ENCODE peak calls at places on chromosomes 16 and 17, in six cellular contexts. F is fibroblast of lung, O is heart right ventricle, Z is A549, K is GM23248, B is right cardiac atrium. E is an unnamed sample.

GRCh38 chr17:79991924-79992656 is 43.6 kb downstream of the TBC1D16 start:
- DNase-seq in F (no peak), O (peak), Z (peak), K (peak), B (peak), E (no peak)

GRCh38 chr17:34654871-34655270 is 75.5 kb downstream of the TMEM132E start:
- DNase-seq in F (no peak), O (no peak), Z (no peak), K (no peak), B (no peak), E (no peak)

GRCh38 chr16:20884240-20884556 is 16.0 kb downstream of the DCUN1D3 start:
- DNase-seq in F (peak), O (no peak), Z (no peak), K (peak), B (no peak), E (peak)

GRCh38 chr16:59941581-59941980 is 1207.5 kb upstream of the GOT2 start:
- DNase-seq in F (no peak), O (no peak), Z (no peak), K (no peak), B (no peak), E (no peak)

GRCh38 chr17:47239663-47240374 is 13.8 kb upstream of the ITGB3 start:
- DNase-seq in F (peak), O (peak), Z (peak), K (peak), B (peak), E (peak)

GRCh38 chr17:83032781-83033180 is 46.6 kb upstream of the METRNL start:
- DNase-seq in F (no peak), O (no peak), Z (no peak), K (no peak), B (peak), E (no peak)

GRCh38 chr16:4085405-4085970 is 30.8 kb downstream of the ADCY9 start:
- DNase-seq in F (no peak), O (no peak), Z (peak), K (no peak), B (no peak), E (no peak)

GRCh38 chr16:89319883-89320716 is 102.6 kb downstream of the ZNF778 start:
- DNase-seq in F (peak), O (peak), Z (peak), K (peak), B (peak), E (no peak)

GRCh38 chr17:82333279-82334171 is at the start of gene SECTM1:
- DNase-seq in F (peak), O (peak), Z (no peak), K (peak), B (peak), E (no peak)

GRCh38 chr17:18261146-18261515 is 669 bp downstream of the MIEF2 start:
- DNase-seq in F (peak), O (peak), Z (peak), K (peak), B (peak), E (no peak)

GRCh38 chr17:76261421-76262215 is 3.5 kb upstream of the UBALD2 start:
- DNase-seq in F (peak), O (no peak), Z (no peak), K (no peak), B (peak), E (no peak)

GRCh38 chr17:489758-490329 is 137.2 kb upstream of the RPH3AL start:
- DNase-seq in F (peak), O (peak), Z (peak), K (peak), B (peak), E (no peak)

GRCh38 chr17:492015-492399 is 139.4 kb upstream of the RPH3AL start:
- DNase-seq in F (no peak), O (no peak), Z (no peak), K (no peak), B (no peak), E (no peak)

GRCh38 chr17:488993-489757 is 136.6 kb upstream of the RPH3AL start:
- DNase-seq in F (peak), O (no peak), Z (peak), K (peak), B (peak), E (no peak)

GRCh38 chr17:493666-494065 is 141.1 kb upstream of the RPH3AL start:
- DNase-seq in F (no peak), O (no peak), Z (no peak), K (no peak), B (no peak), E (no peak)

DNA sequence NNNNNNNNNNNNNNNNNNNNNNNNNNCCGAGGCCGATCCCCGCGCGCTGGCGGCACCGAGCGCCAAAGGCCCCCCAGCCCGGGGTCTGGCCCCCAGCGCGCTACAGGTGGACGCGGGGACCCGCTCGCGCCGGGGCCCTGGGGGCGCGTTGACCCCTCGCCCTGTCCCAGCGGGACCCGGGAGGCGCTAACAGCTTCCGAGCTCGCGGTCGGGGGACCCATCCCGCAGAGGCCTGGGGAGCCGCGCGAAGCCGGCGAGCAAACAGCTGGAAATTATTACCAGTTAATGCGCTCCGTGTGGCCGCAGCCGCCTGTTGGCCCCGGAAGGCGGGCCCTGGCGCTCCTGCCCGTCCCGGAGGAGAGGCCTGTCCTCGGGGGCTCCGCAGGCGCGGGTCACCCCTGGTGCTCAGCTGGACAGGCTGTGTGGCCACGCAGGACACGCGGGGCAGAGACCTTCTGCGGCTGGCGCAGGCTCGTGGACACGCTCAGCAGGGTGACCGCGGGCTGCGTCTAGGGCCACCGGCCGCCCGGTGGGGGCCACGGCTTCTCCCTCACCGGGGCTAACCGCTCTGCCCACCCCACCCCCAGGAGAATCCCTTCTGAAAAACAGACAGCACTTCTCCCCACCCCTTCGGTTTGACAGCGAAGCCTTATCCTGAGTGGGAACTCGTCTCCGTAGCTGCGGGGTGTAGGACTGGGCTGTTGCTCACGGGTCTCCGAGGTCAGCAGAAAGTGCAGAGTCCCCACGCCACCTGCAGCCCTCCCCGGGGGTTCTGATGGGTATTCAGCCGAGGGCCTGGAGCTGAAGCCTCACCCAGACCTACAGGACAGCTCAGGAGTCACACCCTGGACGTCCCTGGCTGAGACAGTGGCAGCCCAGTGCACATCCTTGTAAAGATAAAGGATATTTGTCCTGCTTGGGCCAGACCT is 138.7 kb upstream of the RPH3AL start:
- DNase-seq in F (peak), O (peak), Z (peak), K (peak), B (peak), E (peak)
- H3K27ac ChIP-seq in F (no peak), O (peak), Z (peak), K (peak), B (no peak), E (peak)

DNA sequence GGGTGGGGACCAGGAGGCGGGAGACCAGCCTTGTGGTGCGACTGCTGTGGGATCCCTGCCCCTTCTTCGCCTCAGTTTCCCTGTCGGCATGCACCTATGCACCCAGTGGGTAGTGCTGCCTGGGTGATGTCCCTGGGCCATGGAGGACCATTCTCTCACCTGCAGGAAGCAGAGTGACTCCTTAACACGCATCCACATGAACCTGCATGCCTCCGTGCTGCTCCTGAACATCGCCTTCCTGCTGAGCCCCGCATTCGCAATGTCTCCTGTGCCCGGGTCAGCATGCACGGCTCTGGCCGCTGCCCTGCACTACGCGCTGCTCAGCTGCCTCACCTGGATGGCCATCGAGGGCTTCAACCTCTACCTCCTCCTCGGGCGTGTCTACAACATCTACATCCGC is 25.2 kb downstream of the ADGRG5 start:
- DNase-seq in F (no peak), O (no peak), Z (no peak), K (no peak), B (no peak), E (no peak)
- H3K27ac ChIP-seq in F (no peak), O (no peak), Z (no peak), K (no peak), B (no peak), E (no peak)

GRCh38 chr17:38449364-38449763 is 21.1 kb downstream of the ARHGAP23 start:
- DNase-seq in F (peak), O (no peak), Z (peak), K (peak), B (no peak), E (no peak)
- H3K27ac ChIP-seq in F (no peak), O (peak), Z (peak), K (no peak), B (peak), E (peak)

GRCh38 chr16:80656161-80656560 is 115.4 kb downstream of the DYNLRB2 start:
- DNase-seq in F (no peak), O (no peak), Z (no peak), K (no peak), B (no peak), E (no peak)
- H3K27ac ChIP-seq in F (no peak), O (no peak), Z (no peak), K (no peak), B (no peak), E (no peak)

DNA sequence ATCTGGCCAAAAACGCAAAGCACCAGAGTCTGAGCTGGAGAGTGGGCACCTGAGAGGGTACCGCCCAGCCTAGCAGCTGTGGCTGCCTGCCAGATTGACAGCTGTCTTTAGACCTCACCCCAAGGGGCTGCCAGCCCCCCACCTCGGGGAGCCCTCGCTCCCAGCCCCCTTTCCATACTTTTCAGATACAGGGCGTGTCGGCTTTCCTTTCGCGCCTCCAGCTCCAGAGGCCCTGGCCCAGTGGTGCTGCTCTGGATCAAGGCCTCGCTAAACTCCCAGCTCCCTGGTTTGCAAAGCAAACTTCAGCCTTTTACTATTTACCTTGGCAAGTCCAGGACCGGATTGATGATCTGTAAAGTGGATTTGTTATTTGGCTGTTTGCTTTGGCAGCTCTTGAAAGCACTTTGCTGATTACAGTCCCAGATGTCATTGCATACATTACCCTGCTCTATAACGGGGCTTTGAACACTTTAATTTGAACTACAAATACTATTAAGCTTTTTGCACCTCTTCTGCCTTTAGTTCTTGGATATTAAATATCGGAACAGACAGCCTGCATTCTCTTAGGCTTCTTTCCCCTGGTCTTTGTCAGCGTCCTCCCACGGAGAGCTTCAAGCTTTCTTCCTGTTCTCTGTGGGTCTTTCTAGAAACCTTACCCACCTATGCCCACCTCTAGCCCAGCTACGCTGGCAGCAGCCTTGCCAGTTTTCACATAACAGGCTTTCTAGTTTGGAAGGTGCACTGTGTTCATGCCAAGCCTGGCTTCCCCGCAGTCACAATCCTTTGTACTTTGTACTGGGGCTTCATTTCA is 63.6 kb upstream of the TBX2 start:
- DNase-seq in F (peak), O (peak), Z (peak), K (no peak), B (peak), E (no peak)
- H3K27ac ChIP-seq in F (peak), O (peak), Z (peak), K (no peak), B (no peak), E (peak)

E was measured in AG04450.